ENCODE peak calls at places on chromosomes 5 and 9, in nine cellular contexts. A, J, S, B, O, P, Y, X and T are unnamed samples.

GRCh38 chr5:106454050-106454449 is 1216.7 kb downstream of the EFNA5 start:
- DNase-seq in B (no peak), O (no peak), Y (no peak), X (no peak), P (no peak), J (no peak), A (no peak), S (no peak), T (no peak)

GRCh38 chr5:78056901-78057514 is 237.5 kb downstream of the AP3B1 start:
- DNase-seq in O (peak; percentile 9), A (no peak), J (no peak), B (no peak), S (no peak), P (no peak), Y (no peak), X (no peak), T (no peak)

GRCh38 chr9:113609562-113610318 is 146.2 kb downstream of the RGS3 start:
- DNase-seq in P (peak; percentile 69), X (peak; percentile 63), Y (no peak), B (peak; percentile 1), S (peak; percentile 65), O (peak; percentile 58), J (no peak), A (no peak), T (no peak)

GRCh38 chr5:116930628-116931027 is 356.0 kb upstream of the SEMA6A start:
- DNase-seq in J (no peak), Y (no peak), B (no peak), S (no peak), A (no peak), X (no peak), P (no peak), O (no peak), T (no peak)

GRCh38 chr9:130627051-130627450 is 37.3 kb upstream of the PRDM12 start:
- DNase-seq in O (no peak), A (no peak), J (no peak), B (no peak), X (no peak), Y (no peak), S (no peak), P (no peak), T (no peak)

GRCh38 chr5:131997026-131997726 is 14.3 kb downstream of the ACSL6 start:
- DNase-seq in X (no peak), P (no peak), B (no peak), O (no peak), Y (no peak), A (no peak), J (no peak), S (no peak), T (no peak)

GRCh38 chr5:147786115-147786514 is 3.6 kb upstream of the JAKMIP2 start:
- DNase-seq in S (no peak), Y (no peak), P (no peak), O (no peak), J (no peak), A (no peak), B (no peak), X (no peak), T (no peak)

GRCh38 chr5:143515829-143516228 is 112.3 kb upstream of the NR3C1 start:
- DNase-seq in S (no peak), Y (no peak), A (no peak), O (no peak), X (no peak), J (no peak), B (peak; percentile 16), P (no peak), T (no peak)

GRCh38 chr9:113901196-113901818 is 25.2 kb downstream of the ZNF618 start:
- DNase-seq in J (no peak), Y (no peak), P (no peak), X (no peak), B (no peak), S (no peak), O (peak; percentile 18), A (no peak), T (no peak)

GRCh38 chr9:91820949-91821880 is 128.8 kb downstream of the ROR2 start:
- DNase-seq in X (no peak), J (no peak), B (no peak), O (no peak), A (no peak), P (no peak), S (no peak), Y (no peak), T (no peak)

GRCh38 chr9:4584636-4585035 is 77.5 kb upstream of the PLPP6 start:
- DNase-seq in J (no peak), O (no peak), A (no peak), B (no peak), S (no peak), Y (no peak), X (no peak), P (no peak), T (no peak)

GRCh38 chr5:171840066-171840465 is 54.4 kb downstream of the SMIM23 start:
- DNase-seq in Y (peak; percentile 86), B (no peak), S (peak; percentile 26), O (peak; percentile 17), X (no peak), P (no peak), J (no peak), A (no peak), T (no peak)

GRCh38 chr9:123772967-123773366 is 157.0 kb downstream of the DENND1A start:
- DNase-seq in Y (no peak), A (no peak), X (no peak), S (no peak), B (no peak), J (no peak), O (no peak), P (no peak), T (no peak)

GRCh38 chr9:15381491-15381890 is 41.2 kb upstream of the SNAPC3 start:
- DNase-seq in O (no peak), S (no peak), A (no peak), P (no peak), J (no peak), X (no peak), Y (no peak), B (no peak), T (no peak)

GRCh38 chr5:114898602-114899001 is 271.1 kb downstream of the TRIM36 start:
- DNase-seq in P (no peak), O (peak; percentile 25), B (no peak), J (no peak), Y (peak; percentile 2), X (no peak), S (no peak), A (no peak), T (no peak)

GRCh38 chr5:137374110-137374853 is 124.8 kb downstream of the SPOCK1 start:
- DNase-seq in X (no peak), Y (peak; percentile 24), A (no peak), B (no peak), S (no peak), P (no peak), O (no peak), J (no peak), T (no peak)

GRCh38 chr9:122383992-122384461 is 13.2 kb downstream of the PTGS1 start:
- DNase-seq in X (no peak), O (no peak), A (no peak), P (peak; percentile 32), S (peak; percentile 70), B (peak; percentile 52), J (no peak), Y (no peak), T (no peak)

GRCh38 chr9:125989090-125989501 is 241.9 kb downstream of the PBX3 start:
- DNase-seq in X (no peak), A (no peak), P (no peak), B (no peak), J (no peak), O (no peak), Y (no peak), S (no peak), T (no peak)

GRCh38 chr5:165188555-165189260 is 1683.3 kb downstream of the MAT2B start:
- DNase-seq in A (no peak), X (no peak), O (no peak), B (no peak), S (no peak), Y (no peak), J (no peak), P (no peak), T (no peak)

GRCh38 chr5:474826-475661 is 32.1 kb downstream of the EXOC3 start:
- DNase-seq in X (no peak), S (no peak), O (no peak), Y (peak; percentile 50), A (no peak), P (no peak), J (peak; percentile 9), B (no peak), T (no peak)

GRCh38 chr5:52598954-52599353 is 188.8 kb upstream of the ITGA1 start:
- DNase-seq in O (no peak), A (no peak), B (no peak), X (no peak), Y (no peak), J (no peak), P (no peak), S (no peak), T (no peak)